ENCODE peak calls at places on chromosomes 7 and 10, in six cellular contexts. L, B, Q, Z, A and M are unnamed samples.

GRCh38 chr7:98418271-98418635 is 17.4 kb upstream of the BAIAP2L1 start:
- DNase-seq in Z (no peak), L (no peak), B (no peak), A (no peak), Q (no peak), M (no peak)

GRCh38 chr7:1144269-1144771 is 15.7 kb downstream of the ZFAND2A start:
- DNase-seq in B (peak), Z (peak), A (no peak), Q (no peak), L (no peak), M (no peak)

GRCh38 chr7:130941322-130942210 is 207.6 kb upstream of the KLF14 start:
- DNase-seq in A (no peak), Z (peak), B (no peak), L (peak), Q (peak), M (peak)

GRCh38 chr7:75649462-75649861 is 89.3 kb downstream of the HIP1 start:
- DNase-seq in L (no peak), Z (no peak), Q (peak), A (no peak), B (peak), M (no peak)

GRCh38 chr10:100368721-100369120 is 21.7 kb downstream of the SCD start:
- DNase-seq in Z (no peak), L (no peak), B (no peak), Q (no peak), A (no peak), M (no peak)

GRCh38 chr7:121372376-121373024 is 23.6 kb downstream of the FAM3C start:
- DNase-seq in L (no peak), A (no peak), B (no peak), Z (no peak), Q (no peak), M (no peak)

GRCh38 chr7:30112103-30112713 is 22.6 kb upstream of the MTURN start:
- DNase-seq in L (no peak), Z (no peak), A (no peak), B (no peak), Q (no peak), M (no peak)

GRCh38 chr7:142636751-142637150 is 112.5 kb upstream of the PRSS1 start:
- DNase-seq in Z (no peak), A (peak), L (no peak), B (no peak), Q (no peak), M (peak)

GRCh38 chr7:112782498-112782897 is 7.7 kb downstream of the TMEM168 start:
- DNase-seq in L (no peak), B (no peak), Q (no peak), A (no peak), Z (no peak), M (no peak)

GRCh38 chr10:33657154-33657900 is 322.9 kb upstream of the NRP1 start:
- DNase-seq in L (no peak), Z (no peak), Q (no peak), B (peak), A (no peak), M (no peak)

GRCh38 chr10:127195571-127196226 is 692 bp downstream of the INSYN2A start:
- DNase-seq in B (no peak), Q (peak), L (no peak), A (no peak), Z (no peak), M (no peak)

GRCh38 chr10:113058175-113058961 is 108.3 kb downstream of the TCF7L2 start:
- DNase-seq in Z (no peak), Q (no peak), B (no peak), A (no peak), L (no peak), M (no peak)

GRCh38 chr7:2821161-2821841 is 22.8 kb downstream of the GNA12 start:
- DNase-seq in Q (no peak), L (no peak), A (no peak), B (no peak), Z (no peak), M (no peak)

GRCh38 chr7:105131890-105132289 is 117.9 kb downstream of the KMT2E start:
- DNase-seq in Z (no peak), B (no peak), Q (no peak), A (no peak), L (no peak), M (no peak)

GRCh38 chr7:50814166-50814565 is 31.5 kb upstream of the GRB10 start:
- DNase-seq in Q (no peak), A (no peak), L (no peak), Z (no peak), B (no peak), M (no peak)

GRCh38 chr10:46309511-46310142 is 22.8 kb downstream of the ANTXRL start:
- DNase-seq in Q (no peak), B (no peak), A (no peak), L (peak), Z (no peak), M (no peak)

GRCh38 chr7:44460325-44460724 is 30.1 kb downstream of the NUDCD3 start:
- DNase-seq in B (no peak), Z (no peak), A (peak), L (no peak), Q (no peak), M (peak)

GRCh38 chr7:32892521-32893224 is 1.1 kb upstream of the KBTBD2 start:
- DNase-seq in L (peak), B (peak), A (peak), Q (peak), Z (peak), M (peak)

GRCh38 chr7:112985377-112985987 is 101.1 kb downstream of the GPR85 start:
- DNase-seq in Q (no peak), B (peak), L (no peak), Z (no peak), A (no peak), M (no peak)

GRCh38 chr10:2759203-2759602 is 308.1 kb upstream of the PFKP start:
- DNase-seq in B (no peak), Q (no peak), Z (no peak), L (no peak), A (no peak), M (no peak)

GRCh38 chr10:103155485-103156085 is 37.5 kb downstream of the NT5C2 start:
- DNase-seq in B (no peak), Q (no peak), Z (no peak), A (no peak), L (no peak), M (no peak)

GRCh38 chr7:143320620-143321019 is 4.7 kb downstream of the CLCN1 start:
- DNase-seq in Q (no peak), B (no peak), L (no peak), Z (no peak), A (no peak), M (no peak)

GRCh38 chr7:150381785-150382122 is 2.6 kb downstream of the ZNF775 start:
- DNase-seq in A (no peak), Q (no peak), Z (no peak), L (peak), B (no peak), M (no peak)

GRCh38 chr10:95832216-95833037 is 75.3 kb upstream of the CC2D2B start:
- DNase-seq in Z (no peak), Q (no peak), L (no peak), B (peak), A (peak), M (peak)

GRCh38 chr10:61215276-61215675 is 237.9 kb downstream of the TMEM26 start:
- DNase-seq in A (no peak), Q (no peak), B (no peak), Z (no peak), L (no peak), M (no peak)

GRCh38 chr10:46222364-46222935 is 64.3 kb upstream of the ANTXRL start:
- DNase-seq in Q (no peak), B (no peak), A (no peak), Z (no peak), L (no peak), M (no peak)

GRCh38 chr10:58393317-58393716 is 8.1 kb downstream of the TFAM start:
- DNase-seq in L (no peak), A (no peak), Q (no peak), B (no peak), Z (no peak), M (no peak)

GRCh38 chr10:99981581-99982199 is 28.1 kb downstream of the DNMBP start:
- DNase-seq in Q (no peak), B (no peak), Z (no peak), A (no peak), L (no peak), M (no peak)

GRCh38 chr10:114242235-114242634 is 3.2 kb downstream of the VWA2 start:
- DNase-seq in Z (no peak), Q (no peak), L (no peak), B (no peak), A (no peak), M (no peak)

GRCh38 chr7:150941983-150942590 is 36.0 kb downstream of the KCNH2 start:
- DNase-seq in Q (no peak), A (peak), L (peak), Z (no peak), B (peak), M (peak)

GRCh38 chr10:21827308-21827707 is 176.2 kb downstream of the DNAJC1 start:
- DNase-seq in L (no peak), Z (no peak), Q (no peak), B (no peak), A (no peak), M (no peak)

GRCh38 chr10:98415710-98416077 is 712 bp upstream of the PYROXD2 start:
- DNase-seq in Q (no peak), A (no peak), Z (no peak), B (peak), L (no peak), M (no peak)

GRCh38 chr10:98414578-98414931 is 427 bp downstream of the PYROXD2 start:
- DNase-seq in A (no peak), Z (no peak), B (no peak), L (no peak), Q (no peak), M (no peak)

GRCh38 chr10:98416989-98417388 is 2.0 kb upstream of the PYROXD2 start:
- DNase-seq in Q (no peak), B (no peak), L (no peak), A (no peak), Z (no peak), M (no peak)

GRCh38 chr10:98416589-98416988 is 1.6 kb upstream of the PYROXD2 start:
- DNase-seq in L (no peak), A (no peak), Z (no peak), Q (no peak), B (no peak), M (no peak)

DNA sequence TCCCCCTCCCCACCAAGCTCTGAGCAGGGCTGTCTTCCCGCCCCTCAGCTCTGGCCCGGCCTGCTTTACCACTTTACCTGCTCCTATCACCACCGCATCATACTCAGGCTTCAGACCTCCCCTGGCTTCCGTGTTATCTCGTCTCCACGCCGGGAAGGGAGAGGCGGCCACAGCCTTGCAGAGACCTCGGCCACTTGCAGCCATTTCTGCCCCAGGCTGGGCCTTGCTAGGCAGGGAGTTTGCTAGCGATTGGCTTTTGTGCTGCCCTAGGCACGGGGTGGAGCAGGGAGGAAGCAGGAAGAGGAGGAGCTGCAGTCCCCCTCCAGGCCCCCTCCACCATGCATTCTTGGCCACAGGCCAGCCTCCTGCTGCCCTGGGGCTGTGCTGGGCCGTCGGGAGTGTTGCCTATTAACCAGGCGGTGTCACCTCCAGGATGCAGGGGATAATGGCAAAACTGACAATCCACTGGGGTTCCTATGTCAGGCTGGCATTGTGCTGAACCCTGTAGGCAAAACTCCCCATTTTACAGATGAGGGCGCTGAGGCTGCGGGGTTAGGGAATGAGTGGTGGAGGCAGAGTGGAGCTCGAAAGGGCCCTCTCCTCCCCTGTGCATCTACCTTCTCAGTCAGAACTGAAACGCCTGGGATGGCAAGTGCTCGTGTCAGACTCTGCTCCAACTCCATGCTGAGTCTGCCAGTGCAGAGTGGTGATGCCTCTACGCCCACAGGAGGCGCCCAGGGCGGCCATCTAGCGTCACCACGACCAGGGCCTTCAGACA is at the start of gene PYROXD2:
- DNase-seq in Z (peak), L (peak), A (peak), B (peak), Q (peak), M (peak)
- H3K4me3 ChIP-seq in Z (peak), L (peak), A (peak), B (peak), Q (peak), M (peak)

DNA sequence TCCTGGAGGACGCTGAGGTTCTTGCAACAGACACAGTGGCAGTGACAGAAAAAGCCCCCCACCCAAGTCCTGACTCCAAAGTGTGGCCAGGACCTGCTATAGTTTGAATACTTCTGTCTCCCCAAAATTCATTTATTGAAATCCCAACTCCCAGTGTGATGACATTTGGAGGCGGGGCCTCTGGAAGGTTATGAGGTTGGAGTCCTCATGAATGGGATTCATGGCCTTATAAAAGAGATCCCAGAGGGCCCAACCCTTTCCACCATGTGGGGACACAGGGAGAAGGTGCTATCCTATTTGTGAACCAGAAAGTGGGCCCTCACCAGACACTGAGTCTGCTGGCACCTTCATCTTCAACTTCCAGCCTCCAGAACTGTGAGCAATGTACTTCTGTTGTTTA is 18.3 kb downstream of the ANXA11 start:
- DNase-seq in Z (no peak), Q (no peak), B (no peak), L (no peak), A (no peak), M (no peak)
- H3K4me3 ChIP-seq in Z (no peak), Q (no peak), B (no peak), L (no peak), A (peak), M (peak)

GRCh38 chr7:92698237-92698841 is 108.1 kb upstream of the FAM133B start:
- DNase-seq in Q (no peak), L (no peak), A (no peak), B (peak), Z (peak), M (no peak)
- H3K4me3 ChIP-seq in Q (no peak), L (peak), A (no peak), B (no peak), Z (no peak), M (no peak)

GRCh38 chr7:24717247-24717622 is 40.0 kb downstream of the GSDME start:
- DNase-seq in Z (no peak), B (no peak), Q (no peak), L (no peak), A (no peak), M (no peak)

GRCh38 chr7:24718977-24719491 is 38.2 kb downstream of the GSDME start:
- DNase-seq in L (no peak), Q (no peak), Z (no peak), A (no peak), B (no peak), M (no peak)

GRCh38 chr7:24716480-24717246 is 40.6 kb downstream of the GSDME start:
- DNase-seq in Z (no peak), L (no peak), A (no peak), B (no peak), Q (no peak), M (no peak)

GRCh38 chr7:24718431-24718831 is 38.8 kb downstream of the GSDME start:
- DNase-seq in Q (no peak), B (no peak), Z (no peak), A (no peak), L (no peak), M (no peak)

GRCh38 chr7:24717694-24718320 is 39.5 kb downstream of the GSDME start:
- DNase-seq in Q (no peak), B (no peak), L (no peak), A (no peak), Z (no peak), M (no peak)
- H3K4me3 ChIP-seq in Q (no peak), B (no peak), L (no peak), A (no peak), Z (no peak), M (no peak)

GRCh38 chr10:50988792-50989191 is 85.5 kb upstream of the PRKG1 start:
- DNase-seq in Q (no peak), A (no peak), Z (no peak), B (no peak), L (no peak), M (no peak)
- H3K4me3 ChIP-seq in Q (peak), A (no peak), Z (no peak), B (no peak), L (peak), M (no peak)

DNA sequence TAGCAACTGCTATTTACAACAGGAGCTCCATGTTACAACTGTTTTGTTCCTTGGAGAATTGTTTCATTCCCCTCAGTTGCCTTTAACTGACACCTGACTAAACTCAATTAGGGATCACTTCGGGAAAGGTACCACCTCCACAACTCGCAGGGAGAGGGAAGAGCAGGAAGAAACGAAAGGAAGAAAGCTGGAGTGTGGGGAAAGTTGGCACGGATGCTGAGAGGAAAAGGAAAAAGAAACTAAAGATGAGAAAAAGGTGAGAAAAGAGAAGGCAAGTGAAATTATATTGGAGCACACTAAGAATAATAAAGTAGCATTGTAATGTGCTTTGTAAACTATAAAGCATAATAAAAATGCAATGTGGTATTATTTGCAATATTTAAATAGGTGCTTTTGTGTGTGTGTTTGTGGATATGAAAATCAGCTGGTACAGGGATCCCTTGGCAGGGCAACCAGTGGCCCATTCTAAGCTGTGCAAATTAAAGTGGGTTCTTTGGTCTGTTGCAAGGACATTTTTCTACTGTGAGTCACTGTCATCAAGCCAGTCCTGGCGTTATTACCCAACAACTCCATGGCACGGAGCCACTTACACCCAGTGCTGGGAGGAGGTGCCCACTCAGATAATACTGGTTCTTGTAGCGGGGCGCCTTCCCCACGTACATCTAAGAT is 45.9 kb downstream of the HIPK2 start:
- DNase-seq in Z (peak), L (peak), Q (peak), B (peak), A (no peak), M (no peak)
- H3K4me3 ChIP-seq in Z (no peak), L (no peak), Q (peak), B (no peak), A (no peak), M (no peak)

GRCh38 chr10:84424731-84425165 is 96.4 kb downstream of the CCSER2 start:
- DNase-seq in L (peak), Z (peak), Q (peak), A (peak), B (peak), M (no peak)
- H3K4me3 ChIP-seq in L (peak), Z (no peak), Q (peak), A (no peak), B (peak), M (no peak)

GRCh38 chr7:36312064-36312914 is 77.4 kb upstream of the ANLN start:
- DNase-seq in A (peak), L (peak), B (no peak), Q (no peak), Z (peak), M (peak)
- H3K4me3 ChIP-seq in A (no peak), L (no peak), B (no peak), Q (no peak), Z (no peak), M (no peak)

GRCh38 chr10:89001024-89001423 is 10.4 kb downstream of the FAS start:
- DNase-seq in B (no peak), L (no peak), Z (no peak), A (no peak), Q (no peak), M (peak)
- H3K4me3 ChIP-seq in B (no peak), L (peak), Z (no peak), A (peak), Q (peak), M (no peak)

DNA sequence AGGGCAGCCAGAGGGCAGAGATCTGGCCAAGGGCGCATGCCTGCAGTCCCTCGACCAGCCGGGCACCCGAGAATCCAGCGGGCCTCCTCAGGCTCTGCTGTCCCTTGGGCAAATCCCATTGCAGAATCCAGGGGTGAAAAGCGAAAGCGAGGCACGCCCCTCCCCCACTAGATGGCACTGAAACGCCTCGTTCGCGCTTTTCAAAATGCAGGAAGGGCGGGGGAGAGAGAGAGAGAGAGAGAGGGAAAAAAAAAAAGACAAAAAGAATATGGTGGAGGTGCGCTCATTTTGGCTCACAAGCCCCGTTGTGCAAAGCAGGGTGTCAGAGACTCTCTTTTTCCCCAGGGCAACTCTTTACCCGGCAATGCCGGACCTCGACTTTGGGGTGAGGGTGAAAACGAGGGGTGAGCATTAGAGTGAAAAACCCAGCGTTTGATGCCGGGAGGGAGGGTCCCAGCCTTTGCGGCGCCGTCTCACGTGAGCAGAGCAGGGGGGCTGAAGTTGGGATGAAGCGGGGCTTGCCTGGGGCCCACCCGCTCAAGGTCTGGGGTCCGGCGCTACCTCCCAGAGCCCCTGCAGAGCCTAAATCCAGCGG is 2.5 kb upstream of the TMEM178B start:
- DNase-seq in Q (peak), A (no peak), B (peak), Z (peak), L (no peak), M (peak)
- H3K4me3 ChIP-seq in Q (peak), A (peak), B (peak), Z (peak), L (peak), M (peak)